ENCODE peak calls at places on chromosomes 13 and 19, in six cellular contexts. One of them, this sample, is unnamed.

GRCh38 chr19:2113436-2114211 is 16.9 kb downstream of the IZUMO4 start:
- DNase-seq in heart right ventricle: no peak
- DNase-seq in left lung: no peak
- DNase-seq in GM23248: peak
- DNase-seq in Peyer's patch: no peak
- DNase-seq in AG04449: no peak
- DNase-seq in this sample: no peak

GRCh38 chr19:23183251-23183650 is 66.4 kb downstream of the ZNF730 start:
- DNase-seq in left lung: no peak
- DNase-seq in GM23248: no peak
- DNase-seq in AG04449: no peak
- DNase-seq in Peyer's patch: no peak
- DNase-seq in heart right ventricle: no peak
- DNase-seq in this sample: no peak

GRCh38 chr13:36769545-36769944 is 49.5 kb upstream of the RFXAP start:
- DNase-seq in GM23248: no peak
- DNase-seq in left lung: no peak
- DNase-seq in heart right ventricle: no peak
- DNase-seq in AG04449: no peak
- DNase-seq in Peyer's patch: no peak
- DNase-seq in this sample: no peak

GRCh38 chr13:66855110-66855509 is 375.0 kb downstream of the PCDH9 start:
- DNase-seq in AG04449: no peak
- DNase-seq in Peyer's patch: no peak
- DNase-seq in left lung: no peak
- DNase-seq in GM23248: no peak
- DNase-seq in heart right ventricle: no peak
- DNase-seq in this sample: no peak

GRCh38 chr13:40306817-40307216 is 359.6 kb downstream of the FOXO1 start:
- DNase-seq in heart right ventricle: no peak
- DNase-seq in left lung: no peak
- DNase-seq in Peyer's patch: no peak
- DNase-seq in AG04449: no peak
- DNase-seq in GM23248: peak
- DNase-seq in this sample: no peak

GRCh38 chr19:50794778-50795664 is 4.8 kb downstream of the ACP4 start:
- DNase-seq in AG04449: no peak
- DNase-seq in GM23248: peak
- DNase-seq in left lung: no peak
- DNase-seq in Peyer's patch: no peak
- DNase-seq in heart right ventricle: no peak
- DNase-seq in this sample: no peak

GRCh38 chr19:32308436-32309077 is 36.9 kb upstream of the ZNF507 start:
- DNase-seq in GM23248: no peak
- DNase-seq in Peyer's patch: no peak
- DNase-seq in AG04449: no peak
- DNase-seq in heart right ventricle: no peak
- DNase-seq in left lung: no peak
- DNase-seq in this sample: peak

GRCh38 chr13:58056411-58056810 is 424.9 kb downstream of the PCDH17 start:
- DNase-seq in AG04449: no peak
- DNase-seq in Peyer's patch: peak
- DNase-seq in GM23248: no peak
- DNase-seq in left lung: no peak
- DNase-seq in heart right ventricle: no peak
- DNase-seq in this sample: no peak

GRCh38 chr19:51196181-51196580 is 28.7 kb upstream of the CD33 start:
- DNase-seq in Peyer's patch: no peak
- DNase-seq in heart right ventricle: no peak
- DNase-seq in left lung: no peak
- DNase-seq in GM23248: no peak
- DNase-seq in AG04449: no peak
- DNase-seq in this sample: peak

GRCh38 chr19:16076154-16076957 is at the start of gene TPM4:
- DNase-seq in GM23248: peak
- DNase-seq in heart right ventricle: peak
- DNase-seq in AG04449: peak
- DNase-seq in left lung: peak
- DNase-seq in Peyer's patch: peak
- DNase-seq in this sample: peak

GRCh38 chr19:42427313-42427712 is at the start of gene LIPE:
- DNase-seq in Peyer's patch: no peak
- DNase-seq in heart right ventricle: no peak
- DNase-seq in left lung: no peak
- DNase-seq in GM23248: no peak
- DNase-seq in AG04449: no peak
- DNase-seq in this sample: no peak

GRCh38 chr13:73215807-73216206 is 157.0 kb downstream of the KLF5 start:
- DNase-seq in left lung: no peak
- DNase-seq in heart right ventricle: no peak
- DNase-seq in Peyer's patch: no peak
- DNase-seq in AG04449: peak
- DNase-seq in GM23248: peak
- DNase-seq in this sample: no peak

GRCh38 chr19:13087795-13088537 is 14.7 kb downstream of the LYL1 start:
- DNase-seq in left lung: no peak
- DNase-seq in GM23248: no peak
- DNase-seq in heart right ventricle: no peak
- DNase-seq in Peyer's patch: no peak
- DNase-seq in AG04449: no peak
- DNase-seq in this sample: no peak
- H3K4me3 ChIP-seq in left lung: no peak
- H3K4me3 ChIP-seq in GM23248: no peak
- H3K4me3 ChIP-seq in heart right ventricle: no peak
- H3K4me3 ChIP-seq in Peyer's patch: no peak
- H3K4me3 ChIP-seq in AG04449: no peak
- H3K4me3 ChIP-seq in this sample: no peak

DNA sequence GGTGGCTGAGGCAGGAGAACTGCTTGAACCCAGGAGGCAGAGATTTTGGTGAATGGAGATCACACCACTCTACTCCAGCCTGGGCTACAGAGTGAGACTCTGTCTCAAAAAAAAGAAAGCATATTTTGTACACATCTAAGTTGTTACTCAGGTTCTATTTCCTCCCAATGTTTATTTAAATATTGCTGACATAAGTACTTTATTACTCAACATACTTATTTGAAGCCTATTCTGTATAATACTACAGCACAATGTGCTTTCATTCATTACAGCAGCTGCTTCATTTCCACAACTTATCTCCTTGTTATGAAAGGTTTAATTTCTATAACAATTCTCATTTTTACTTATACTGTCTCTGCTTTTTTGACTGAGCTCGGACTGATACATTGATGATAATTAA is 495.7 kb downstream of the SLITRK1 start:
- DNase-seq in AG04449: no peak
- DNase-seq in GM23248: no peak
- DNase-seq in left lung: no peak
- DNase-seq in heart right ventricle: no peak
- DNase-seq in Peyer's patch: no peak
- DNase-seq in this sample: no peak
- H3K4me3 ChIP-seq in AG04449: no peak
- H3K4me3 ChIP-seq in GM23248: no peak
- H3K4me3 ChIP-seq in left lung: no peak
- H3K4me3 ChIP-seq in heart right ventricle: no peak
- H3K4me3 ChIP-seq in Peyer's patch: no peak
- H3K4me3 ChIP-seq in this sample: no peak

DNA sequence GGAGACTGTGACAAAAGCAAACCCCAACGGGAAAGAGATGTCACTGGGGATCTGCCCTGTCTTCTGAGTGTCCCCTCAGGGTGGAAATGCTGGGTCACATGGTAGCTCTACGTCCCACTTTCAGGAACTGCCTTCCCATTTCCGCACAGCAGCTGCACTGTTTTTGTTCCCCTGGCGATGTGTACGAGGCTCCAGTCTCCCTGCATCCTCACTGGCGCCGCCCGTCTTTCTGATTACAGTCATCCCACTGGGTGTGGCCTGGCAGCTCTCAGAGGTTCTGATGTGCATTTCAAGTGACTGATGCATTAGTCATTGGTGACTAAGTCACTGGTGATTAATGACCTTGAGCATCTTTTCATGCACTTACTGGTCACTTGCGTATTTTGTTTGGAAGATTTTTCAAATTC is 21.2 kb downstream of the PCID2 start:
- DNase-seq in heart right ventricle: peak
- DNase-seq in GM23248: peak
- DNase-seq in left lung: peak
- DNase-seq in AG04449: peak
- DNase-seq in Peyer's patch: peak
- DNase-seq in this sample: no peak
- H3K4me3 ChIP-seq in heart right ventricle: no peak
- H3K4me3 ChIP-seq in GM23248: peak
- H3K4me3 ChIP-seq in left lung: no peak
- H3K4me3 ChIP-seq in AG04449: peak
- H3K4me3 ChIP-seq in Peyer's patch: no peak
- H3K4me3 ChIP-seq in this sample: no peak

DNA sequence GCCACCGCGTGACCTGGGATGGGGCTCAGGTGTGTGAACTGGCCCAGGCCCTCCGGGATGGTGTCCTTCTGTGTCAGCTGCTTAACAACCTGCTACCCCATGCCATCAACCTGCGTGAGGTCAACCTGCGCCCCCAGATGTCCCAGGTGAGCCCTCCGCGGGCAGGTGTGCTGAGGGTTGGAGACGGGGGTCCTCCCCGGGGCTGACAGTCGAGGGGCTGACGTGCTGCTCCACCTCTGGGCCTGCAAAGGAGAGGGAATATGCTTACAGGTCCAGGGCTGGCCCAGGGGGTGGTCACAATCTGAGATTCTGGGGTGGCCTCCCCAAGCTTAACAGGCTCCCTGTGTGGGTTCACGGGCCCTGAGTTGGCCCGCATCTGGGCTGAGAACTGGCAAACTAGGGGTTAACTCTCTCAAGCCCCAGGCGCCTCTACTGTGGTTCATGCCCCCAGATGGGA is 386 bp downstream of the VAV1 start:
- DNase-seq in AG04449: no peak
- DNase-seq in Peyer's patch: no peak
- DNase-seq in heart right ventricle: no peak
- DNase-seq in left lung: no peak
- DNase-seq in GM23248: no peak
- DNase-seq in this sample: no peak
- H3K4me3 ChIP-seq in AG04449: no peak
- H3K4me3 ChIP-seq in Peyer's patch: peak
- H3K4me3 ChIP-seq in heart right ventricle: no peak
- H3K4me3 ChIP-seq in left lung: peak
- H3K4me3 ChIP-seq in GM23248: no peak
- H3K4me3 ChIP-seq in this sample: peak

GRCh38 chr13:97540696-97541095 is 106.7 kb downstream of the RAP2A start:
- DNase-seq in GM23248: no peak
- DNase-seq in Peyer's patch: no peak
- DNase-seq in left lung: no peak
- DNase-seq in heart right ventricle: no peak
- DNase-seq in AG04449: no peak
- DNase-seq in this sample: no peak
- H3K4me3 ChIP-seq in GM23248: no peak
- H3K4me3 ChIP-seq in Peyer's patch: no peak
- H3K4me3 ChIP-seq in left lung: no peak
- H3K4me3 ChIP-seq in heart right ventricle: no peak
- H3K4me3 ChIP-seq in AG04449: no peak
- H3K4me3 ChIP-seq in this sample: no peak

DNA sequence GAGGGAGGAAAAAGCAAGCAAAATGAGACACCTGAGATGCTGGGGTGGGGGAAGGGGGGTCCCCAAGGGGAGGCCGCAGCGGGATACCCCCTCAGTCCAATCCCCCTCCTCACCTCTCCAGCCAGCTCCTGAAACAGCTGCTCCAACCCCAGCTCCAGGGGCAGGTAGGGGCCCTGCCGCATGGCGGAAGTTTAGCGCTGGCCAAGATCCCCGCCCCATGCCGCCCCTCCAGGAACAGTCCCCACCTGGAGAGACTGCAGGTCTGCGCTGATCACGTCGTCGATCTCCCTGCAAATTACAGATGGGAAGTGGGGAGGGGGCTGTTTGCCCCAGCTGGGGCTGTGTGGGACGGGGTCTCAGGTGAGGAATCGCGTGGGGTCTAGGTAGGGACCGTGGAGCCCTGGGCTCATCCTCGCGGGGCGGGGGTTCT is 9.0 kb downstream of the CAPN12 start:
- DNase-seq in GM23248: no peak
- DNase-seq in AG04449: no peak
- DNase-seq in left lung: no peak
- DNase-seq in heart right ventricle: peak
- DNase-seq in Peyer's patch: peak
- DNase-seq in this sample: no peak
- H3K4me3 ChIP-seq in GM23248: no peak
- H3K4me3 ChIP-seq in AG04449: no peak
- H3K4me3 ChIP-seq in left lung: no peak
- H3K4me3 ChIP-seq in heart right ventricle: no peak
- H3K4me3 ChIP-seq in Peyer's patch: peak
- H3K4me3 ChIP-seq in this sample: no peak